ENCODE peak calls at places on chromosomes 13 and 19, in ten cellular contexts. R is hypothalamus; L is fibroblast of pulmonary artery; M is aorta; H is iris pigment epithelial cell; G is activated T-helper 2 cell treated with anti-CD3 and anti-CD28 coated beads, Interferon-gamma antibody, Interleukin-2, Interleukin-4, amounts not matched to agents 10 μg/mL and 5 μg/mL and 100 μg/mL, durations not matched to agents 14 hours and 24 hours and 36 hours; A is ELR; O is stromal cell of bone marrow; Z is activated T-cell treated with anti-CD3 and anti-CD28 coated beads for 4 hours; U is NCI-H1105. S is an unnamed sample.

GRCh38 chr13:26951581-26952177 is 191.1 kb upstream of the GPR12 start:
- DNase-seq in R (no peak), L (no peak), M (no peak), H (no peak), G (no peak), A (no peak), O (no peak), Z (no peak), U (no peak), S (no peak)

GRCh38 chr13:73096173-73097117 is 37.6 kb downstream of the KLF5 start:
- DNase-seq in R (no peak), L (no peak), M (no peak), H (no peak), G (no peak), A (peak), O (no peak), Z (no peak), U (no peak), S (no peak)

GRCh38 chr19:47363758-47364529 is 14.8 kb downstream of the DHX34 start:
- DNase-seq in R (no peak), L (peak), M (no peak), H (peak), G (no peak), A (peak), O (no peak), Z (no peak), U (no peak), S (peak)

GRCh38 chr13:27437126-27437525 is 12.7 kb downstream of the GTF3A start:
- DNase-seq in R (no peak), L (no peak), M (no peak), H (no peak), G (no peak), A (no peak), O (no peak), Z (no peak), U (no peak), S (no peak)

GRCh38 chr19:46346821-46347571 is at the start of gene PPP5C:
- DNase-seq in R (peak), L (peak), M (peak), H (peak), G (peak), A (peak), O (peak), Z (peak), U (peak), S (peak)

GRCh38 chr13:54705738-54706137 is 1677.1 kb downstream of the OLFM4 start:
- DNase-seq in R (no peak), L (no peak), M (no peak), H (no peak), G (no peak), A (no peak), O (no peak), Z (no peak), U (no peak), S (no peak)

GRCh38 chr13:27106144-27106543 is 65.5 kb downstream of the USP12 start:
- DNase-seq in R (no peak), L (no peak), M (no peak), H (no peak), G (no peak), A (no peak), O (no peak), Z (no peak), U (no peak), S (no peak)

GRCh38 chr19:45159971-45160324 is 834 bp downstream of the NKPD1 start:
- DNase-seq in R (no peak), L (no peak), M (no peak), H (no peak), G (no peak), A (no peak), O (no peak), Z (no peak), U (no peak), S (no peak)

GRCh38 chr19:43798546-43799409 is 3.5 kb downstream of the LYPD5 start:
- DNase-seq in R (peak), L (no peak), M (no peak), H (no peak), G (no peak), A (peak), O (no peak), Z (peak), U (no peak), S (no peak)

GRCh38 chr19:18507021-18507726 is 14.7 kb downstream of the ELL start:
- DNase-seq in R (peak), L (no peak), M (no peak), H (peak), G (peak), A (no peak), O (no peak), Z (no peak), U (no peak), S (peak)

GRCh38 chr19:11227201-11227886 is 12.1 kb upstream of the ANGPTL8 start:
- DNase-seq in R (no peak), L (no peak), M (no peak), H (no peak), G (no peak), A (no peak), O (no peak), Z (no peak), U (no peak), S (peak)

GRCh38 chr13:43357435-43358065 is 334.2 kb downstream of the DNAJC15 start:
- DNase-seq in R (no peak), L (no peak), M (no peak), H (no peak), G (no peak), A (no peak), O (no peak), Z (no peak), U (no peak), S (no peak)

GRCh38 chr13:110536006-110536693 is 25.4 kb downstream of the RAB20 start:
- DNase-seq in R (peak), L (no peak), M (no peak), H (no peak), G (no peak), A (no peak), O (no peak), Z (no peak), U (no peak), S (no peak)

GRCh38 chr19:51371186-51371690 is 1.2 kb downstream of the NKG7 start:
- DNase-seq in R (no peak), L (no peak), M (no peak), H (no peak), G (no peak), A (no peak), O (no peak), Z (no peak), U (no peak), S (no peak)

GRCh38 chr13:49238621-49239020 is 9.1 kb upstream of the CDADC1 start:
- DNase-seq in R (no peak), L (no peak), M (no peak), H (no peak), G (no peak), A (peak), O (no peak), Z (no peak), U (no peak), S (no peak)

GRCh38 chr13:33262069-33262487 is 23.5 kb downstream of the STARD13 start:
- DNase-seq in R (peak), L (no peak), M (no peak), H (peak), G (no peak), A (peak), O (no peak), Z (no peak), U (peak), S (peak)

GRCh38 chr19:916645-917322 is 349 bp upstream of the KISS1R start:
- DNase-seq in R (no peak), L (no peak), M (peak), H (no peak), G (no peak), A (no peak), O (no peak), Z (no peak), U (no peak), S (no peak)

GRCh38 chr13:19587635-19588300 is 26.4 kb upstream of the TPTE2 start:
- DNase-seq in R (peak), L (peak), M (no peak), H (peak), G (no peak), A (peak), O (peak), Z (no peak), U (no peak), S (peak)

GRCh38 chr19:41206456-41206855 is 12.6 kb upstream of the AXL start:
- DNase-seq in R (no peak), L (no peak), M (no peak), H (no peak), G (no peak), A (no peak), O (no peak), Z (no peak), U (no peak), S (no peak)

GRCh38 chr13:73819711-73820110 is 314.5 kb downstream of the KLF12 start:
- DNase-seq in R (no peak), L (no peak), M (no peak), H (no peak), G (no peak), A (no peak), O (no peak), Z (no peak), U (no peak), S (no peak)

GRCh38 chr13:66996503-66996902 is 233.6 kb downstream of the PCDH9 start:
- DNase-seq in R (no peak), L (peak), M (no peak), H (peak), G (no peak), A (no peak), O (no peak), Z (no peak), U (no peak), S (no peak)

GRCh38 chr13:102089177-102089576 is 312.7 kb downstream of the FGF14 start:
- DNase-seq in R (no peak), L (no peak), M (no peak), H (peak), G (no peak), A (peak), O (no peak), Z (no peak), U (no peak), S (no peak)

GRCh38 chr19:12723643-12724426 is at the start of gene TNPO2:
- DNase-seq in R (peak), L (peak), M (peak), H (peak), G (peak), A (peak), O (peak), Z (peak), U (peak), S (peak)

GRCh38 chr19:21328885-21329605 is at the start of gene ZNF708:
- DNase-seq in R (peak), L (peak), M (peak), H (peak), G (peak), A (peak), O (peak), Z (peak), U (peak), S (peak)

GRCh38 chr13:113759525-113760137 is 605 bp downstream of the TMEM255B start:
- DNase-seq in R (no peak), L (peak), M (peak), H (peak), G (no peak), A (peak), O (no peak), Z (no peak), U (no peak), S (peak)

GRCh38 chr13:114225610-114226009 is 9.1 kb upstream of the CDC16 start:
- DNase-seq in R (no peak), L (no peak), M (no peak), H (no peak), G (no peak), A (no peak), O (no peak), Z (no peak), U (no peak), S (no peak)

GRCh38 chr13:70723732-70724131 is 615.5 kb upstream of the KLHL1 start:
- DNase-seq in R (no peak), L (peak), M (no peak), H (peak), G (no peak), A (peak), O (no peak), Z (no peak), U (peak), S (peak)

GRCh38 chr19:35013820-35014754 is 14.0 kb downstream of the GRAMD1A start:
- DNase-seq in R (no peak), L (no peak), M (no peak), H (no peak), G (peak), A (no peak), O (no peak), Z (no peak), U (no peak), S (no peak)

GRCh38 chr13:113357529-113357928 is 6.4 kb downstream of the GRTP1 start:
- DNase-seq in R (no peak), L (peak), M (no peak), H (peak), G (no peak), A (peak), O (peak), Z (no peak), U (no peak), S (no peak)

GRCh38 chr13:110261166-110262081 is 45.5 kb downstream of the COL4A1 start:
- DNase-seq in R (no peak), L (no peak), M (no peak), H (no peak), G (no peak), A (peak), O (no peak), Z (no peak), U (no peak), S (peak)

GRCh38 chr13:20294497-20294896 is 62.4 kb upstream of the GJB6 start:
- DNase-seq in R (no peak), L (no peak), M (no peak), H (no peak), G (no peak), A (peak), O (no peak), Z (no peak), U (no peak), S (no peak)

GRCh38 chr13:57637515-57637914 is 6.0 kb downstream of the PCDH17 start:
- DNase-seq in R (no peak), L (no peak), M (no peak), H (no peak), G (no peak), A (no peak), O (no peak), Z (no peak), U (no peak), S (no peak)

GRCh38 chr19:19406878-19407639 is 1.6 kb downstream of the GATAD2A start:
- DNase-seq in R (peak), L (peak), M (no peak), H (peak), G (peak), A (peak), O (no peak), Z (peak), U (no peak), S (peak)

GRCh38 chr13:52085416-52085815 is 43.5 kb downstream of the NEK5 start:
- DNase-seq in R (no peak), L (peak), M (no peak), H (peak), G (no peak), A (peak), O (peak), Z (no peak), U (no peak), S (no peak)

S was measured in endothelial cell of umbilical vein.